ENCODE peak calls at places on chromosomes 5 and 9, in nine cellular contexts. W is HFF-Myc; S is right cardiac atrium; F is AG10803; Z is CD8-positive, alpha-beta T cell; N is iPS DF 6.9; C is heart right ventricle; X is gastrocnemius medialis; Q is CD4-positive, CD25-positive, alpha-beta regulatory T cell. U is an unnamed sample.

GRCh38 chr9:7216004-7216821 is 458.4 kb downstream of the KDM4C start:
- DNase-seq in N (no peak), Z (no peak), X (no peak), C (no peak), F (peak; percentile 75), W (no peak), Q (peak; percentile 37), S (no peak), U (no peak)

GRCh38 chr5:14174235-14174636 is 31.1 kb downstream of the TRIO start:
- DNase-seq in S (no peak), W (no peak), Z (no peak), N (peak; percentile 33), X (no peak), F (no peak), C (no peak), Q (no peak), U (no peak)

GRCh38 chr5:85320495-85320894 is 935.8 kb upstream of the EDIL3 start:
- DNase-seq in S (no peak), X (no peak), Q (no peak), C (no peak), N (no peak), Z (no peak), W (no peak), F (no peak), U (no peak)

GRCh38 chr5:112119527-112119926 is 299.6 kb downstream of the EPB41L4A start:
- DNase-seq in F (no peak), Q (no peak), W (no peak), X (no peak), S (no peak), C (no peak), Z (no peak), N (no peak), U (no peak)

GRCh38 chr5:96434201-96434645 is 1.2 kb upstream of the PCSK1 start:
- DNase-seq in F (peak; percentile 58), X (peak; percentile 15), Z (no peak), N (peak; percentile 77), Q (peak; percentile 33), W (peak; percentile 50), C (peak; percentile 69), S (peak; percentile 71), U (no peak)

GRCh38 chr5:143143973-143144372 is 259.5 kb downstream of the NR3C1 start:
- DNase-seq in C (no peak), Q (no peak), Z (no peak), F (no peak), N (no peak), W (no peak), X (no peak), S (no peak), U (no peak)

GRCh38 chr9:121455527-121456239 is 44.0 kb downstream of the GGTA1 start:
- DNase-seq in N (no peak), W (no peak), F (no peak), S (no peak), Z (peak; percentile 19), C (no peak), Q (peak; percentile 8), X (no peak), U (no peak)

GRCh38 chr5:67030289-67031069 is 166.1 kb downstream of the CD180 start:
- DNase-seq in S (no peak), X (no peak), N (no peak), F (peak; percentile 78), Z (no peak), W (peak; percentile 46), C (no peak), Q (no peak), U (peak; percentile 65)

GRCh38 chr5:43063731-43064171 is 23.6 kb upstream of the ANXA2R start:
- DNase-seq in F (no peak), C (no peak), Q (no peak), N (no peak), W (no peak), S (peak; percentile 50), Z (no peak), X (no peak), U (no peak)

GRCh38 chr5:147507480-147508126 is 2.3 kb downstream of the DPYSL3 start:
- DNase-seq in W (no peak), X (no peak), C (no peak), S (no peak), N (no peak), Q (no peak), F (peak; percentile 72), Z (no peak), U (no peak)

GRCh38 chr9:93865245-93865644 is 89.9 kb downstream of the BARX1 start:
- DNase-seq in Z (no peak), S (no peak), F (no peak), C (no peak), W (no peak), Q (no peak), N (no peak), X (no peak), U (no peak)

GRCh38 chr5:177194278-177194677 is 60.7 kb downstream of the NSD1 start:
- DNase-seq in N (no peak), Q (no peak), C (no peak), Z (no peak), F (peak; percentile 99), S (no peak), W (peak; percentile 94), X (no peak), U (peak; percentile 96)

GRCh38 chr5:141877478-141878185 is 578 bp downstream of the PCDH1 start:
- DNase-seq in F (no peak), S (no peak), X (no peak), Z (no peak), Q (peak; percentile 24), C (no peak), N (no peak), W (no peak), U (no peak)

GRCh38 chr9:96522371-96522770 is 72.4 kb downstream of the HABP4 start:
- DNase-seq in S (no peak), F (no peak), Z (no peak), N (no peak), W (no peak), X (no peak), C (no peak), Q (peak; percentile 10), U (no peak)

GRCh38 chr9:88775037-88775471 is 216.2 kb upstream of the S1PR3 start:
- DNase-seq in X (peak; percentile 24), Q (no peak), Z (no peak), F (peak; percentile 89), C (no peak), W (no peak), N (no peak), S (peak; percentile 63), U (peak; percentile 79)

GRCh38 chr5:89236900-89237299 is 353.9 kb upstream of the MEF2C start:
- DNase-seq in F (no peak), X (no peak), C (no peak), Q (no peak), Z (no peak), N (no peak), S (no peak), W (no peak), U (no peak)

GRCh38 chr5:60479542-60479941 is 220.4 kb downstream of the DEPDC1B start:
- DNase-seq in Q (no peak), S (no peak), X (no peak), F (no peak), C (no peak), N (no peak), W (no peak), Z (no peak), U (no peak)

GRCh38 chr5:33258553-33258952 is 182.2 kb upstream of the TARS1 start:
- DNase-seq in Q (no peak), Z (no peak), C (no peak), F (peak; percentile 33), N (no peak), W (no peak), S (no peak), X (no peak), U (no peak)

GRCh38 chr5:134467231-134467630 is 55.5 kb upstream of the CDKN2AIPNL start:
- DNase-seq in S (no peak), X (no peak), Z (no peak), F (no peak), C (no peak), N (no peak), W (no peak), Q (no peak), U (no peak)
- H3K4me3 ChIP-seq in S (no peak overlapping the region), X (no peak overlapping the region), Z (no peak overlapping the region), F (no peak overlapping the region), C (peak overlapping the region; percentile 6), N (no peak overlapping the region), W (no peak overlapping the region), Q (no peak overlapping the region), U (no peak overlapping the region)

GRCh38 chr9:32430720-32431119 is 46.3 kb downstream of the ACO1 start:
- DNase-seq in C (no peak), S (no peak), Q (no peak), F (peak; percentile 66), X (no peak), W (no peak), Z (no peak), N (no peak), U (peak; percentile 23)
- H3K4me3 ChIP-seq in C (no peak overlapping the region), S (no peak overlapping the region), Q (no peak overlapping the region), F (no peak overlapping the region), X (no peak overlapping the region), W (no peak overlapping the region), Z (no peak overlapping the region), N (no peak overlapping the region), U (no peak overlapping the region)

DNA sequence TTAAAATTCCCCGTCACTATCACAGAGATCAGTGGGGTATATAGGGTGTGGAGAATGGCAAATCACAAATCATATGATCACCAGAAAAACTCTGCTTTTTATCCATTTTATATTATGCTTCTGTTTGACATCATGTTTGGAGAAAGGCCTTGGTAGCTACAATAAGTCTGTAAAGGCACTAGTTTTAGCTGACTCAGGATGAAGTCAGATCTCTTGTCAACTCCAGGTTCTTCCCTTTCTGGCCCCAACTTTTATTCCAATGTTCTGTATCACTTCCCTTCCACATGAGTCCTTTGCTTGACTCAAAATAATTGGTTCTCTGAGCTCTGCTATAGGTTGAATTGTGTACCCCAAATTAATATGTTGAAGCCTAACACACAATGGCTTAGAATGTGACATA is 484.9 kb downstream of the PTPRD start:
- DNase-seq in Z (no peak), X (no peak), C (no peak), S (no peak), F (no peak), W (no peak), Q (no peak), N (no peak), U (no peak)
- H3K4me3 ChIP-seq in Z (no peak overlapping the region), X (no peak overlapping the region), C (no peak overlapping the region), S (no peak overlapping the region), F (no peak overlapping the region), W (no peak overlapping the region), Q (no peak overlapping the region), N (no peak overlapping the region), U (no peak overlapping the region)

GRCh38 chr5:87122171-87122977 is 145.3 kb upstream of the RASA1 start:
- DNase-seq in Q (no peak), W (no peak), S (no peak), X (no peak), F (no peak), C (no peak), Z (no peak), N (no peak), U (no peak)
- H3K4me3 ChIP-seq in Q (peak overlapping the region; percentile 62), W (no peak overlapping the region), S (no peak overlapping the region), X (no peak overlapping the region), F (no peak overlapping the region), C (no peak overlapping the region), Z (no peak overlapping the region), N (no peak overlapping the region), U (no peak overlapping the region)

U was measured in BJ.